ENCODE peak calls at places on chromosomes 11 and 22, in six cellular contexts. K is PC-9, U is A673, Q is SK-N-SH, H is upper lobe of right lung, F is HCT116. J is an unnamed sample.

GRCh38 chr22:19527321-19527721 is 3.1 kb upstream of the CLDN5 start:
- DNase-seq in K (no peak), U (no peak), Q (no peak), H (no peak), F (no peak), J (peak; percentile 60)

GRCh38 chr11:47946682-47947575 is 33.4 kb upstream of the PTPRJ start:
- DNase-seq in K (peak; percentile 99), U (peak; percentile 82), Q (no peak), H (peak; percentile 87), F (peak; percentile 84), J (peak; percentile 91)

GRCh38 chr11:93221539-93221938 is 23.7 kb upstream of the SLC36A4 start:
- DNase-seq in K (no peak), U (no peak), Q (no peak), H (no peak), F (no peak), J (no peak)

GRCh38 chr22:47027766-47028165 is 265.3 kb downstream of the TBC1D22A start:
- DNase-seq in K (no peak), U (no peak), Q (peak; percentile 19), H (peak; percentile 51), F (no peak), J (no peak)

GRCh38 chr11:1222491-1223345 is at the start of gene MUC5B:
- DNase-seq in K (peak; percentile 81), U (no peak), Q (peak; percentile 47), H (peak; percentile 64), F (no peak), J (no peak)

GRCh38 chr11:55707029-55707428 is 45.0 kb downstream of the OR4C6 start:
- DNase-seq in K (no peak), U (peak; percentile 54), Q (peak; percentile 16), H (no peak), F (no peak), J (no peak)

GRCh38 chr11:104490182-104490581 is 326.2 kb upstream of the PDGFD start:
- DNase-seq in K (no peak), U (no peak), Q (no peak), H (no peak), F (no peak), J (no peak)

GRCh38 chr22:30828187-30829155 is 133.8 kb downstream of the OSBP2 start:
- DNase-seq in K (no peak), U (no peak), Q (no peak), H (peak; percentile 54), F (no peak), J (peak; percentile 56)

GRCh38 chr22:50198624-50199017 is 2.2 kb upstream of the SELENOO start:
- DNase-seq in K (no peak), U (no peak), Q (no peak), H (no peak), F (no peak), J (no peak)

GRCh38 chr22:26474687-26475086 is 8.9 kb downstream of the HPS4 start:
- DNase-seq in K (no peak), U (no peak), Q (no peak), H (no peak), F (no peak), J (no peak)

GRCh38 chr11:68214173-68215086 is 1.3 kb upstream of the KMT5B start:
- DNase-seq in K (no peak), U (no peak), Q (peak; percentile 44), H (peak; percentile 76), F (no peak), J (peak; percentile 65)

GRCh38 chr22:43891360-43892182 is at the start of gene PNPLA5:
- DNase-seq in K (no peak), U (no peak), Q (peak; percentile 44), H (peak; percentile 68), F (no peak), J (no peak)

GRCh38 chr11:74816664-74817063 is 68.0 kb downstream of the RNF169 start:
- DNase-seq in K (no peak), U (no peak), Q (no peak), H (no peak), F (no peak), J (no peak)

GRCh38 chr11:116535954-116536353 is 236.8 kb downstream of the BUD13 start:
- DNase-seq in K (no peak), U (no peak), Q (no peak), H (peak; percentile 23), F (no peak), J (peak; percentile 52)

DNA sequence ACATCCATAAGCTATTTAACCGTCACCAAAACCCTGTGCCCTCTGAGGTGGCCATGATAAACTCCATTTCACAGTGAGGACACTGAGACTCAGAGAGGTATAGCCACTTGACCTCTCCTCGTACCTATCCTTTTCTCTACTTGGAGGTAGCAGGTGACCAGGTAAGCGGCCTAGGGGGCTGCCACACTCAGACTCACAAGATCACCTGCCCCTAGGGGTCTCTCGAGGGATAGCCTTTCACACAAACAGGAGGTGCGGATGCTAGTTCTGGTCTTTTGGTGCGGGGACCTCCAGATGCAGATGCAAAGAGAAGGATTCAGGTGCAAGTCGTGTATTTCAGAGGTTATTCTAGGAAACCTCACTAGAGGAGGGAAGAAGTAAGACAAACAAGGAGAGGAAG is 14.6 kb downstream of the MS4A18 start:
- DNase-seq in K (peak; percentile 20), U (no peak), Q (no peak), H (no peak), F (no peak), J (no peak)
- TF ChIP-seq CTCF in K (no peak), U (peak; percentile 17), Q (peak; percentile 15), H (no peak), F (no peak), J (no peak)

GRCh38 chr22:38177044-38177443 is 4.6 kb downstream of the PLA2G6 start:
- DNase-seq in K (no peak), U (no peak), Q (no peak), H (no peak), F (no peak), J (no peak)

GRCh38 chr22:38176170-38176741 is 5.4 kb downstream of the PLA2G6 start:
- DNase-seq in K (no peak), U (no peak), Q (no peak), H (peak; percentile 81), F (no peak), J (peak; percentile 59)

GRCh38 chr22:38180841-38181452 is 683 bp downstream of the PLA2G6 start:
- DNase-seq in K (peak; percentile 83), U (no peak), Q (no peak), H (peak; percentile 86), F (no peak), J (no peak)

GRCh38 chr22:38175206-38176118 is 6.2 kb downstream of the PLA2G6 start:
- DNase-seq in K (no peak), U (no peak), Q (no peak), H (no peak), F (no peak), J (no peak)

GRCh38 chr22:38177926-38178604 is 3.6 kb downstream of the PLA2G6 start:
- DNase-seq in K (peak; percentile 97), U (peak; percentile 61), Q (no peak), H (no peak), F (peak; percentile 82), J (no peak)
- H3K4me1 ChIP-seq in K (peaks cover 71% of the 10 kb centered on the region), U (peaks cover 24% of the 10 kb centered on the region), Q (peaks cover 11% of the 10 kb centered on the region), H (peaks cover 62% of the 10 kb centered on the region), F (peaks cover 52% of the 10 kb centered on the region), J (peaks cover 27% of the 10 kb centered on the region)

GRCh38 chr11:19530505-19530904 is 182.1 kb upstream of the NAV2 start:
- DNase-seq in K (no peak), U (no peak), Q (peak; percentile 53), H (no peak), F (no peak), J (no peak)
- H3K27ac ChIP-seq in K (no peak overlapping the region), U (no peak overlapping the region), Q (no peak overlapping the region), H (no peak overlapping the region), F (no peak overlapping the region), J (no peak overlapping the region)

GRCh38 chr11:111855506-111855905 is 15.9 kb downstream of the ALG9 start:
- DNase-seq in K (no peak), U (no peak), Q (no peak), H (no peak), F (no peak), J (no peak)
- TF ChIP-seq CTCF in K (no peak), U (no peak), Q (no peak), H (no peak), F (no peak), J (no peak)

GRCh38 chr22:28984482-28985158 is 77.0 kb downstream of the C22orf31 start:
- DNase-seq in K (no peak), U (no peak), Q (no peak), H (no peak), F (no peak), J (no peak)
- H3K4me1 ChIP-seq in K (peaks cover 22% of the 10 kb centered on the region), U (peaks cover 8% of the 10 kb centered on the region), Q (peaks cover 5% of the 10 kb centered on the region), H (peaks cover 40% of the 10 kb centered on the region), F (peaks cover 37% of the 10 kb centered on the region), J (peaks cover 10% of the 10 kb centered on the region)